ENCODE peak calls at places on chromosome 5, in four cellular contexts. R is IMR-90; G is Panc1; D is CD4-positive, alpha-beta T cell. A is an unnamed sample.

GRCh38 chr5:139481580-139482049 is 943 bp downstream of the STING1 start:
- DNase-seq in R (peak; percentile 34), G (no peak), D (no peak), A (no peak)

GRCh38 chr5:157217289-157218024 is 36.8 kb downstream of the ITK start:
- DNase-seq in R (no peak), G (no peak), D (peak; percentile 24), A (no peak)

GRCh38 chr5:99019812-99020697 is 91.2 kb upstream of the CHD1 start:
- DNase-seq in R (peak; percentile 87), G (peak; percentile 61), D (no peak), A (no peak)

GRCh38 chr5:72030237-72030636 is 77.0 kb upstream of the MAP1B start:
- DNase-seq in R (no peak), G (no peak), D (no peak), A (no peak)

GRCh38 chr5:166509085-166509484 is 1782.4 kb upstream of the WWC1 start:
- DNase-seq in R (no peak), G (no peak), D (no peak), A (peak; percentile 2)

GRCh38 chr5:178074266-178074952 is 38.9 kb upstream of the N4BP3 start:
- DNase-seq in R (no peak), G (no peak), D (no peak), A (no peak)

GRCh38 chr5:8429778-8430758 is 561.1 kb downstream of the MTRR start:
- DNase-seq in R (no peak), G (no peak), D (no peak), A (no peak)

GRCh38 chr5:158943057-158943456 is 156.7 kb downstream of the EBF1 start:
- DNase-seq in R (peak; percentile 91), G (peak; percentile 85), D (no peak), A (no peak)

GRCh38 chr5:153952893-153953292 is 85.8 kb downstream of the FAM114A2 start:
- DNase-seq in R (no peak), G (no peak), D (no peak), A (no peak)

GRCh38 chr5:168651654-168652053 is 72.5 kb upstream of the PANK3 start:
- DNase-seq in R (peak; percentile 50), G (no peak), D (no peak), A (no peak)

GRCh38 chr5:82031220-82032119 is 59.6 kb downstream of the ATG10 start:
- DNase-seq in R (no peak), G (no peak), D (no peak), A (peak; percentile 20)

GRCh38 chr5:159214486-159215271 is 5.3 kb upstream of the RNF145 start:
- DNase-seq in R (no peak), G (no peak), D (no peak), A (no peak)

GRCh38 chr5:69271376-69271775 is 36.7 kb downstream of the CDK7 start:
- DNase-seq in R (peak; percentile 60), G (no peak), D (no peak), A (peak; percentile 85)

GRCh38 chr5:38417658-38418017 is 138.8 kb downstream of the LIFR start:
- DNase-seq in R (no peak), G (no peak), D (no peak), A (no peak)

GRCh38 chr5:57175586-57175985 is 1.7 kb downstream of the GPBP1 start:
- DNase-seq in R (no peak), G (no peak), D (no peak), A (peak; percentile 70)
- TF ChIP-seq CTCF in R (no peak), G (no peak), D (no peak), A (no peak)

GRCh38 chr5:54021413-54022155 is 288.8 kb downstream of the ARL15 start:
- DNase-seq in R (peak; percentile 42), G (no peak), D (no peak), A (no peak)
- H3K27ac ChIP-seq in R (no peak overlapping the region), G (no peak overlapping the region), D (no peak overlapping the region), A (no peak overlapping the region)

DNA sequence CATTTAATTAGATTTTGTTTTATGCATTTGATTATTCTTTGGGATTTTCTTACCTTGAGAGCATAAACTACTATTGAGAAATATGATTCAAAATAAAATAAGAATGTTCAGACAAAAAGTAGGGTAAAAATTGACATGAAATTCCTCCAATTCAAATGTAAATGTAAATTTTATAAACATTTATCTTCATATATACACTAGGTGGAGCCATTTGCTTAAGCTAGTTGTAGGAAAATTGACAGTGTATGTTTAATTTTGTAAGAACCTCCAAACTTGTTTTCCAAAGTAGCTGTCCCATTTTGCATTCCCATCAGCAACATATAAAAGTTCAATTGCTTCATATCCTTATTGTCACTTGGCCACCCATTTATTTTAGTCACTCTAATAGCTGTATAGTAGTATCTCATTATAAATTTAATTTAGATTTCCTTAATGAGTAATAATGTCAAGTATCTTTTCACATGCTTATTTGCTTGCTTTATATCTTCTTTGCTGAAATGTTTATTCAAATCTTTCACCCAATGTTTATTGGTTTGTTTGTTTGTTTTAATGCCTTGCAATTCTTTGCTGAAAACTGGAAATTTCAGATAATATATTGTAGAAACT is 37.6 kb upstream of the SLCO6A1 start:
- DNase-seq in R (peak; percentile 22), G (no peak), D (no peak), A (no peak)
- TF ChIP-seq CTCF in R (peak; percentile 45), G (peak; percentile 49), D (peak; percentile 56), A (peak; percentile 38)

DNA sequence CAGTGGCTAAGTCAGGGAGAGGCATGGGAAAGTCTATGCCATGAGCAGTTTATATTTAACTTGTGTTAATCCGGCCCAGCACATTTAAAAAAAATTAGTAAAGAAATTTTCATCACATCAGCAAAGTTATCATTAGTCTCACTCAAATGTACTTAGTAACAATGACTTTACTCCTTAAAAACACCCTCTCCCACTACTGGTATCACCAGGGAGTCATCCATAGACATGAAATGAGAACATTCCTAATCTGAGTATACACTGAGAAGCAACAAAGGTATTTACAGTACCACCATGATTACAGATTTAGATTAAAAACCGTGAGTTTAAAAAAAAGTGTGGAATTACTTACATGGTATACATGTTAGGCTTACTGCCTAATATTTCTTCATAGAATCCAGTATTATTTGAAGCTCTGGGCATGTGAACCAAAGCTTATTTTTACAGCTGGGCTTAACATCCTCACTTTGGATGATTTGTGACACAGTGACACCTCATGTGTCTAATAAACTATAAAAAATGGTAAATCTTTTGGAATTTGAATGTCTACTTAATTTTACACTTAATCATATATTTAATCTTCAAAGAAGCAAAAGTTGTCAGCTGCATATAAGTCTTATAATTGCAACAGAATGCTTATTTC is 76.0 kb upstream of the DAB2 start:
- DNase-seq in R (peak; percentile 28), G (no peak), D (no peak), A (no peak)
- H3K27ac ChIP-seq in R (peak overlapping the region; percentile 24), G (no peak overlapping the region), D (no peak overlapping the region), A (no peak overlapping the region)

GRCh38 chr5:87400305-87400899 is 12.3 kb downstream of the CCNH start:
- DNase-seq in R (peak; percentile 61), G (no peak), D (no peak), A (no peak)
- TF ChIP-seq CTCF in R (peak; percentile 65), G (peak; percentile 69), D (peak; percentile 82), A (peak; percentile 56)

DNA sequence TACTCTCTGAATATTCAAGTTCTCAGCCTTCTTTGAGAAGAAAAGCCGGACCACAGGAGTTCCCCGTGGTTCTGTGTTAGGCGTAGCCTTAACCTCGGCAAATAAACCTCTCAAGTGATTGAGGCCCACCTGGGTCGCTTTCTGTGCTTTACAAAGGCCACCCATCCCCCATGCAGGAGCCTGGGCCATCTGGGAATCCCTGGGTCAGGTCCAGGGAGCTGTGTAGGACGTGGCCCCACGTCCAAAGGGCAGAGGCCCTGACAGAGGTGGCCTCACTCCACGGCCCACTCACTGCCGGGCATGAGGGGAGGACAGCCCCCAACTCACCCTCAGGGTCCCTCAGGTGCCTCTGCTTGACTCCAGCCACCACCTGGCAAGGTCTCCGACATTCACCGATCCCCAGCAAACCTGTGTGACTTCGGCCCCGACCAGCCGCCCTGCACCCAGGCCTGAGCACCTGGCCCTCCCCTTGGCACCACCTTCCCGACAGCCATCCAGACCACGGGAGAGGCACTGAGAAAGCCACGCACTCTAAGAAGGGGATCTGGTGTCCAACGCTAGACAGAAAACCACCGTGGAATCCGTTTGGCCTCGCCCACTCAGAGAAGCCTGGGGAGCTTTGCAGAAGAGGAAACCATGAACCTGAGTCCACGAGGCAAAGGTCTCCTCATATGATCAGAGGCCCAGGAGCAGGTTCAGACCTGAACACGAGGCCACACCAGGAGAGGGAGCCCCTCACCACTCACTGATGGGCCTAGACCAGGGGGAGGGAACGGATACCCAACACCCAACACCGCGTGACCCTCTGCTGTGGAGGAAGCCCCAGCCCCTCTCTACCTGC is 4.5 kb downstream of the SLC12A7 start:
- DNase-seq in R (no peak), G (no peak), D (no peak), A (no peak)
- H3K27ac ChIP-seq in R (no peak overlapping the region), G (peak overlapping the region; percentile 100), D (peak overlapping the region; percentile 81), A (peak overlapping the region; percentile 23)

DNA sequence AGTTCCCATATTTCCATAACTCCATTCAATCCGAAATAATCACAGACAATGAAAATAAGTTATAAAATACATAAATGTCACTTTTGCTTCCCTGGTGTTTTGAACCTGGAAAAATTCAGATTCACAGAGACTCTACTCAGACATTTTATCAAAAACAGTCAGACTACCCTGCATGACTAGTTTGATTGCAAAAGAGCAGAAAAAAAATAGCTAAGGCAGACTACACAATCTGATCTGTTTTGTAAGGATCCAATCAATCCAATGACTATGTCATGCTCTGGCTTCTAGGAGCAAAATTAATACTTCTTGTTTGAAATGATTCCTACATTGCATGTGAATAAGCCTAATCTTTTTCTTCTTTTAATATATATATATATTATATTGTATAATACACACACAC is 1262.6 kb downstream of the EFNA5 start:
- DNase-seq in R (no peak), G (no peak), D (no peak), A (no peak)
- TF ChIP-seq CTCF in R (no peak), G (no peak), D (no peak), A (no peak)